ENCODE peak calls at places on chromosomes 2 and 18, in six cellular contexts. H is Panc1, B is transverse colon, K is psoas muscle, O is IMR-90, L is BJ. G is an unnamed sample.

GRCh38 chr2:190088917-190089316 is 26.4 kb upstream of the MSTN start:
- DNase-seq in O (peak; percentile 71), H (peak; percentile 30), B (peak; percentile 56), L (peak; percentile 9), K (no peak), G (no peak)

GRCh38 chr2:238493880-238494572 is 67.3 kb downstream of the ASB1 start:
- DNase-seq in B (no peak), K (peak; percentile 15), O (no peak), H (no peak), L (no peak), G (peak; percentile 35)

GRCh38 chr18:24766376-24766775 is 305.9 kb downstream of the HRH4 start:
- DNase-seq in H (no peak), L (no peak), B (no peak), K (no peak), O (peak; percentile 89), G (no peak)

GRCh38 chr2:207847807-207848544 is 78.3 kb upstream of the FZD5 start:
- DNase-seq in H (no peak), O (peak; percentile 32), K (no peak), L (no peak), B (peak; percentile 75), G (no peak)

GRCh38 chr2:162422894-162423293 is 79.0 kb downstream of the GCA start:
- DNase-seq in K (no peak), B (no peak), L (no peak), H (no peak), O (no peak), G (no peak)

GRCh38 chr2:88177556-88177955 is 7.4 kb downstream of the THNSL2 start:
- DNase-seq in B (no peak), O (no peak), K (no peak), L (no peak), H (no peak), G (no peak)

GRCh38 chr2:223058952-223059716 is 7.1 kb downstream of the KCNE4 start:
- DNase-seq in K (no peak), O (peak; percentile 61), H (no peak), B (peak; percentile 43), L (no peak), G (no peak)

GRCh38 chr18:9753863-9754262 is 45.8 kb downstream of the RAB31 start:
- DNase-seq in H (no peak), O (no peak), B (no peak), L (no peak), K (no peak), G (no peak)

GRCh38 chr2:186697536-186697935 is 3.7 kb downstream of the FAM171B start:
- DNase-seq in K (no peak), B (no peak), H (no peak), L (no peak), O (peak; percentile 51), G (no peak)

GRCh38 chr2:127645395-127646291 is at the start of gene GPR17:
- DNase-seq in K (peak; percentile 49), H (no peak), O (no peak), B (no peak), L (no peak), G (no peak)

GRCh38 chr18:67354692-67355091 is 161.8 kb downstream of the DSEL start:
- DNase-seq in O (no peak), H (no peak), L (no peak), K (no peak), B (no peak), G (no peak)

GRCh38 chr2:240911641-240912265 is 5.6 kb downstream of the CROCC2 start:
- DNase-seq in O (peak; percentile 46), L (no peak), K (no peak), B (no peak), H (no peak), G (no peak)

GRCh38 chr18:61681065-61681464 is 211.7 kb downstream of the RNF152 start:
- DNase-seq in B (no peak), K (no peak), L (no peak), H (no peak), O (no peak), G (no peak)

GRCh38 chr2:72222829-72223564 is 75.3 kb upstream of the CYP26B1 start:
- DNase-seq in B (no peak), H (no peak), L (no peak), O (peak; percentile 87), K (no peak), G (no peak)

GRCh38 chr2:105417789-105418475 is 19.1 kb upstream of the FHL2 start:
- DNase-seq in B (no peak), H (no peak), K (no peak), O (peak; percentile 56), L (no peak), G (no peak)

GRCh38 chr2:172672999-172673726 is 62.5 kb upstream of the RAPGEF4 start:
- DNase-seq in O (no peak), H (no peak), L (no peak), B (peak; percentile 57), K (no peak), G (no peak)

GRCh38 chr2:72104821-72105588 is 42.7 kb downstream of the CYP26B1 start:
- DNase-seq in K (no peak), L (no peak), H (no peak), B (no peak), O (no peak), G (no peak)

GRCh38 chr2:137888845-137889244 is 75.4 kb upstream of the HNMT start:
- DNase-seq in H (no peak), L (no peak), O (no peak), K (no peak), B (peak; percentile 29), G (no peak)

GRCh38 chr2:74107071-74107470 is 40.6 kb downstream of the BOLA3 start:
- DNase-seq in B (no peak), H (no peak), K (no peak), L (no peak), O (no peak), G (no peak)

GRCh38 chr2:191038241-191038725 is 24.3 kb upstream of the STAT1 start:
- DNase-seq in B (no peak), L (peak; percentile 94), H (no peak), O (peak; percentile 80), K (no peak), G (no peak)

GRCh38 chr2:203878060-203878459 is 10.5 kb downstream of the CTLA4 start:
- DNase-seq in H (no peak), B (no peak), O (no peak), L (no peak), K (no peak), G (no peak)

GRCh38 chr18:2442006-2442405 is 129.3 kb downstream of the METTL4 start:
- DNase-seq in H (no peak), L (no peak), K (no peak), O (no peak), B (no peak), G (no peak)

GRCh38 chr2:190551928-190552327 is 17.4 kb upstream of the NEMP2 start:
- DNase-seq in B (no peak), L (no peak), K (peak; percentile 58), O (no peak), H (no peak), G (no peak)

GRCh38 chr2:229180658-229181057 is 90.4 kb downstream of the PID1 start:
- DNase-seq in K (no peak), L (no peak), B (no peak), H (no peak), O (no peak), G (peak; percentile 25)

GRCh38 chr2:11573418-11574175 is 39.8 kb downstream of the GREB1 start:
- DNase-seq in H (no peak), O (peak; percentile 58), B (no peak), K (peak; percentile 16), L (no peak), G (no peak)

GRCh38 chr2:46804794-46805193 is 110.8 kb downstream of the MCFD2 start:
- DNase-seq in B (no peak), O (peak; percentile 54), H (no peak), L (no peak), K (no peak), G (no peak)

GRCh38 chr2:193153576-193153975 is 958.8 kb upstream of the TMEFF2 start:
- DNase-seq in H (no peak), L (no peak), K (no peak), B (no peak), O (no peak), G (no peak)

GRCh38 chr2:9473308-9473984 is 905 bp upstream of the IAH1 start:
- DNase-seq in K (no peak), L (no peak), B (peak; percentile 46), O (no peak), H (no peak), G (peak; percentile 23)
- TF ChIP-seq CTCF in K (no peak), L (peak; percentile 17), B (no peak), O (no peak), H (no peak), G (peak; percentile 32)

GRCh38 chr2:66576381-66577330 is 141.7 kb downstream of the MEIS1 start:
- DNase-seq in L (no peak), K (peak; percentile 48), O (peak; percentile 79), B (no peak), H (no peak), G (no peak)
- H3K4me3 ChIP-seq in L (peak overlapping the region; percentile 55), K (peak overlapping the region; percentile 66), O (peak overlapping the region; percentile 39), B (peak overlapping the region; percentile 53), H (peak overlapping the region; percentile 27), G (no peak overlapping the region)

DNA sequence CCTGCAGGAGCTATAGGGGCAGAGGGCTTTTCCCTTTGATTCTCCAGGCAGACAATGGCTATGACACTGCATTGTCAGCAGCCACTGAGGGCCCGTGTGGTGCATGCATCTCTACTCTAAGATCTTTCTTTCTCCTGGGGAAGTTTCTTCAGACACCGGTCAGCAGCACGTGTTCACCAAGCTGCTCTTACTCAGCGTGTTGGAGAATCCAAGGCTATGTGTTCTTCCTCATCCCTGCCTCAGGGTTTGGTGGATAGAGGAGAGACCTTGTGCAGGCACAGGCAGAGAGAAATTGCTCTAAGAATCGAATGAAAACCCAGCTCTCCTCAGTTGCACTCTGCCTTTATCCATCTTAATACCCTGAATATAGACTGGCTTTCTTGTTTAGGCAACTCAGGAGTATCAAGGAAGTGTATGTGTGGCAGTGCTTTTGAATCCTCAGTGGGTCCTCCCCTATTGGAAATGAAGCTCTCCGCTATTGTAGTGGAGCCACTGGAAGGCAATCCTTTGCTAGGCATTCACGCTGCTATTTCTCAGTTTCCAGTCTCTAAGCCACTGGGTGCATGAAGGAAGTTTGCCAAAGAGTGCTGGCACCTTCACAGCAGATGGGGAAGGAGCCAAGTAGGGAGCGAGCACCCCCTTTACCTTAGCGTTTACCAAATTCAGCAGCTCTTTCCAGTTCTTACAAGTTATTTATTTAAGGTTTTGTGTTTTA is 86.9 kb upstream of the EML6 start:
- DNase-seq in L (no peak), O (no peak), K (no peak), B (no peak), H (no peak), G (no peak)
- H3K36me3 ChIP-seq in L (peaks cover 1% of the 10 kb centered on the region), O (peaks cover 24% of the 10 kb centered on the region), K (peaks cover 63% of the 10 kb centered on the region), B (no peaks in the 10 kb centered on the region), H (peaks cover 36% of the 10 kb centered on the region), G (peaks cover 33% of the 10 kb centered on the region)

GRCh38 chr2:24920813-24921441 is 890 bp upstream of the ADCY3 start:
- DNase-seq in K (no peak), B (no peak), L (no peak), H (no peak), O (no peak), G (peak; percentile 25)
- TF ChIP-seq CTCF in K (no peak), B (no peak), L (peak; percentile 8), H (peak; percentile 79), O (peak; percentile 26), G (peak; percentile 50)